ENCODE peak calls at places on chromosome 6, in five cellular contexts. X is SK-N-SH, I is GM12878, O is K562, J is HCT116. H is an unnamed sample.

GRCh38 chr6:125639621-125640020 is 109.8 kb upstream of the HEY2 start:
- DNase-seq in X (no peak), I (no peak), O (no peak), J (no peak), H (no peak)

GRCh38 chr6:64520050-64520449 is 884.4 kb downstream of the PHF3 start:
- DNase-seq in X (no peak), I (peak), O (no peak), J (no peak), H (no peak)

GRCh38 chr6:56377295-56377694 is 129.9 kb upstream of the COL21A1 start:
- DNase-seq in X (no peak), I (no peak), O (no peak), J (no peak), H (no peak)

GRCh38 chr6:35299674-35300073 is 2.1 kb downstream of the DEF6 start:
- DNase-seq in X (no peak), I (no peak), O (peak), J (no peak), H (no peak)

GRCh38 chr6:36418558-36418957 is 24.1 kb downstream of the PXT1 start:
- DNase-seq in X (no peak), I (no peak), O (no peak), J (no peak), H (no peak)

GRCh38 chr6:96171112-96171511 is 155.3 kb downstream of the FUT9 start:
- DNase-seq in X (no peak), I (no peak), O (no peak), J (no peak), H (no peak)

GRCh38 chr6:161674930-161675523 is 401.2 kb upstream of the AGPAT4 start:
- DNase-seq in X (no peak), I (no peak), O (no peak), J (no peak), H (no peak)

GRCh38 chr6:84568971-84569370 is 195.4 kb downstream of the TBX18 start:
- DNase-seq in X (no peak), I (no peak), O (no peak), J (peak), H (peak)

GRCh38 chr6:31162463-31163165 is 4.2 kb downstream of the TCF19 start:
- DNase-seq in X (no peak), I (no peak), O (no peak), J (no peak), H (no peak)
- TF ChIP-seq JUND in X (no peak), I (no peak), O (no peak), J (no peak), H (no peak)

DNA sequence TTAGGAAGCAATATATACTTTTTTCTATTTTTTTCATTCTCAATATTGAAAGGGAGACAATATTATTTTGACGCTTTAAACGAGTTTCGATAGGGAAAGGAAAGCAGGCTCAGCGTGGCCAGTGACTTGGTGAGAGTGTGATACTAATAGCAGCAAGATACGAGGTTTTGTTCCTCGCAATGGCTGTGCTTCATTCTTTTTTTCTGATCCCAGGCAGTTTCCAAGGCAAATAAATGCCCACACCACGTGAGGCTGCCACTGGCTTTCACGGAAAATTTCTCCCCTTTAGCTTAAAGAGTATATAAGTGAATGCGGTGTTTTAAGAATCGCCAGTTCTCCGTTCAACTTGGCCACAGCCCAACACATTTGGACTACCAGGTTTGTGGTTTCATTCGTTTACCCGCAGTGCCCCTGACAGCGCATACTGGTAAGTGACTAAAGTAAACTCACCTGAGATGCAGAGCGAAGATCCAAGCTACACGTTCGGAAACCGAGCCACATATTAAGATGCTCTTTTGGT is 196.4 kb upstream of the ZNF184 start:
- DNase-seq in X (no peak), I (no peak), O (peak), J (no peak), H (peak)
- TF ChIP-seq JUND in X (no peak), I (no peak), O (no peak), J (no peak), H (no peak)

GRCh38 chr6:145147559-145147958 is 587.8 kb downstream of the EPM2A start:
- DNase-seq in X (no peak), I (no peak), O (no peak), J (no peak), H (no peak)
- TF ChIP-seq JUND in X (no peak), I (no peak), O (no peak), J (peak), H (no peak)

DNA sequence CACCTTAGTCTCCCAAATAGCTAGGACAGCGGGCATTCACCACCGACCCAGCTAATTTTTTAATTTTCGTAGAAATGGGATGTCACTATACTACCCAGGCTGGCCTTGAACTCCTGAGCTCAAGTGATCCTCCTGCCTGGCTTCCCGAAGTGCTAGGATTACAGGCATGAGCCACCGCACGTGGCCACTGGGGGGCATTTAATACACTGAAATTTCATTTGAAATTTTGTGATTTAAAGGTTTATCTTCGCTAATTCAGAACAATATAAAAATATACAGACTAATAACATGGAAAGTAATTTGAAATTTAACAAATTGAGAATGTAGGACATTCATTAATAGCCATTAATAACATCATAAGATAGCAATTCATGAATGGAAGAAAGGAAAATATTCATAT is 20.5 kb upstream of the TBC1D32 start:
- DNase-seq in X (no peak), I (no peak), O (no peak), J (no peak), H (no peak)
- TF ChIP-seq JUND in X (no peak), I (no peak), O (no peak), J (no peak), H (no peak)